ENCODE peak calls at places on chromosomes 13 and 19, in seven cellular contexts. One of them, this sample, is unnamed.
A peak's percentile ranks its signal among the peaks of the same experiment; 100 is the strongest.

GRCh38 chr13:51912091-51912490 is 50.3 kb downstream of the CCDC70 start:
- DNase-seq in iPS DF 6.9: no peak
- DNase-seq in SK-N-SH: no peak
- DNase-seq in CD8-positive, alpha-beta T cell: no peak
- DNase-seq in HepG2: no peak
- DNase-seq in thoracic aorta: no peak
- DNase-seq in upper lobe of right lung: no peak
- DNase-seq in this sample: no peak

GRCh38 chr13:93900735-93901134 is 578.7 kb downstream of the DCT start:
- DNase-seq in thoracic aorta: no peak
- DNase-seq in upper lobe of right lung: no peak
- DNase-seq in iPS DF 6.9: no peak
- DNase-seq in CD8-positive, alpha-beta T cell: no peak
- DNase-seq in HepG2: no peak
- DNase-seq in SK-N-SH: no peak
- DNase-seq in this sample: no peak

GRCh38 chr19:13888281-13888680 is 11.3 kb downstream of the NANOS3 start:
- DNase-seq in SK-N-SH: no peak
- DNase-seq in thoracic aorta: no peak
- DNase-seq in upper lobe of right lung: no peak
- DNase-seq in iPS DF 6.9: no peak
- DNase-seq in HepG2: no peak
- DNase-seq in CD8-positive, alpha-beta T cell: no peak
- DNase-seq in this sample: no peak

GRCh38 chr13:78660130-78660857 is 1.3 kb upstream of the OBI1 start:
- DNase-seq in upper lobe of right lung: no peak
- DNase-seq in SK-N-SH: peak; percentile 47
- DNase-seq in HepG2: peak; percentile 25
- DNase-seq in iPS DF 6.9: no peak
- DNase-seq in CD8-positive, alpha-beta T cell: no peak
- DNase-seq in thoracic aorta: no peak
- DNase-seq in this sample: no peak

GRCh38 chr13:26785845-26786630 is 25.5 kb upstream of the GPR12 start:
- DNase-seq in iPS DF 6.9: peak; percentile 35
- DNase-seq in CD8-positive, alpha-beta T cell: peak; percentile 34
- DNase-seq in thoracic aorta: no peak
- DNase-seq in HepG2: no peak
- DNase-seq in upper lobe of right lung: no peak
- DNase-seq in SK-N-SH: no peak
- DNase-seq in this sample: peak; percentile 37

GRCh38 chr13:26046639-26047038 is 5.2 kb downstream of the SHISA2 start:
- DNase-seq in thoracic aorta: no peak
- DNase-seq in CD8-positive, alpha-beta T cell: no peak
- DNase-seq in SK-N-SH: no peak
- DNase-seq in upper lobe of right lung: no peak
- DNase-seq in iPS DF 6.9: no peak
- DNase-seq in HepG2: no peak
- DNase-seq in this sample: no peak

GRCh38 chr13:50365683-50366391 is 350.6 kb downstream of the KCNRG start:
- DNase-seq in iPS DF 6.9: no peak
- DNase-seq in HepG2: peak; percentile 61
- DNase-seq in thoracic aorta: no peak
- DNase-seq in upper lobe of right lung: no peak
- DNase-seq in CD8-positive, alpha-beta T cell: no peak
- DNase-seq in SK-N-SH: no peak
- DNase-seq in this sample: peak; percentile 58

GRCh38 chr19:10206226-10206873 is 11.6 kb upstream of the DNMT1 start:
- DNase-seq in SK-N-SH: no peak
- DNase-seq in thoracic aorta: no peak
- DNase-seq in iPS DF 6.9: no peak
- DNase-seq in HepG2: peak; percentile 45
- DNase-seq in CD8-positive, alpha-beta T cell: no peak
- DNase-seq in upper lobe of right lung: peak; percentile 78
- DNase-seq in this sample: no peak

GRCh38 chr13:41054212-41054877 is 7.0 kb upstream of the WBP4 start:
- DNase-seq in iPS DF 6.9: no peak
- DNase-seq in CD8-positive, alpha-beta T cell: no peak
- DNase-seq in HepG2: peak; percentile 53
- DNase-seq in SK-N-SH: peak; percentile 41
- DNase-seq in upper lobe of right lung: no peak
- DNase-seq in thoracic aorta: no peak
- DNase-seq in this sample: peak; percentile 55

GRCh38 chr13:99176309-99177276 is 24.1 kb upstream of the UBAC2 start:
- DNase-seq in HepG2: peak; percentile 58
- DNase-seq in thoracic aorta: no peak
- DNase-seq in iPS DF 6.9: peak; percentile 86
- DNase-seq in CD8-positive, alpha-beta T cell: peak; percentile 72
- DNase-seq in upper lobe of right lung: peak; percentile 79
- DNase-seq in SK-N-SH: peak; percentile 85
- DNase-seq in this sample: peak; percentile 91

GRCh38 chr13:59409211-59409610 is 754.5 kb downstream of the DIAPH3 start:
- DNase-seq in CD8-positive, alpha-beta T cell: no peak
- DNase-seq in SK-N-SH: no peak
- DNase-seq in iPS DF 6.9: no peak
- DNase-seq in thoracic aorta: no peak
- DNase-seq in HepG2: no peak
- DNase-seq in upper lobe of right lung: no peak
- DNase-seq in this sample: peak; percentile 43

GRCh38 chr13:21033224-21033855 is 28.0 kb downstream of the LATS2 start:
- DNase-seq in thoracic aorta: no peak
- DNase-seq in HepG2: no peak
- DNase-seq in iPS DF 6.9: no peak
- DNase-seq in CD8-positive, alpha-beta T cell: no peak
- DNase-seq in SK-N-SH: no peak
- DNase-seq in upper lobe of right lung: no peak
- DNase-seq in this sample: no peak

GRCh38 chr19:38734426-38735256 is 9.6 kb downstream of the CAPN12 start:
- DNase-seq in CD8-positive, alpha-beta T cell: no peak
- DNase-seq in upper lobe of right lung: peak; percentile 68
- DNase-seq in HepG2: no peak
- DNase-seq in thoracic aorta: no peak
- DNase-seq in iPS DF 6.9: no peak
- DNase-seq in SK-N-SH: no peak
- DNase-seq in this sample: no peak

GRCh38 chr13:26184791-26185250 is 37.3 kb downstream of the RNF6 start:
- DNase-seq in upper lobe of right lung: no peak
- DNase-seq in CD8-positive, alpha-beta T cell: peak; percentile 59
- DNase-seq in iPS DF 6.9: peak; percentile 22
- DNase-seq in HepG2: peak; percentile 72
- DNase-seq in thoracic aorta: no peak
- DNase-seq in SK-N-SH: peak; percentile 70
- DNase-seq in this sample: peak; percentile 65

GRCh38 chr13:33280923-33281322 is 4.6 kb downstream of the STARD13 start:
- DNase-seq in CD8-positive, alpha-beta T cell: no peak
- DNase-seq in upper lobe of right lung: no peak
- DNase-seq in iPS DF 6.9: no peak
- DNase-seq in thoracic aorta: no peak
- DNase-seq in HepG2: no peak
- DNase-seq in SK-N-SH: no peak
- DNase-seq in this sample: no peak

GRCh38 chr19:45682908-45683307 is 8.8 kb downstream of the SNRPD2 start:
- DNase-seq in SK-N-SH: no peak
- DNase-seq in thoracic aorta: no peak
- DNase-seq in iPS DF 6.9: no peak
- DNase-seq in CD8-positive, alpha-beta T cell: no peak
- DNase-seq in HepG2: no peak
- DNase-seq in upper lobe of right lung: no peak
- DNase-seq in this sample: no peak

GRCh38 chr19:45682117-45682516 is 9.6 kb downstream of the SNRPD2 start:
- DNase-seq in CD8-positive, alpha-beta T cell: no peak
- DNase-seq in iPS DF 6.9: no peak
- DNase-seq in upper lobe of right lung: no peak
- DNase-seq in SK-N-SH: no peak
- DNase-seq in HepG2: no peak
- DNase-seq in thoracic aorta: no peak
- DNase-seq in this sample: no peak

GRCh38 chr19:45681391-45682015 is 10.2 kb downstream of the SNRPD2 start:
- DNase-seq in thoracic aorta: peak; percentile 41
- DNase-seq in CD8-positive, alpha-beta T cell: peak; percentile 79
- DNase-seq in SK-N-SH: peak; percentile 91
- DNase-seq in iPS DF 6.9: no peak
- DNase-seq in HepG2: peak; percentile 63
- DNase-seq in upper lobe of right lung: peak; percentile 93
- DNase-seq in this sample: peak; percentile 74

GRCh38 chr19:45676851-45677263 is 8.8 kb downstream of the GIPR start:
- DNase-seq in HepG2: no peak
- DNase-seq in thoracic aorta: no peak
- DNase-seq in SK-N-SH: no peak
- DNase-seq in CD8-positive, alpha-beta T cell: peak; percentile 39
- DNase-seq in upper lobe of right lung: peak; percentile 78
- DNase-seq in iPS DF 6.9: no peak
- DNase-seq in this sample: no peak

GRCh38 chr19:45677351-45678230 is 9.6 kb downstream of the GIPR start:
- DNase-seq in SK-N-SH: peak; percentile 96
- DNase-seq in HepG2: peak; percentile 94
- DNase-seq in upper lobe of right lung: peak; percentile 95
- DNase-seq in CD8-positive, alpha-beta T cell: peak; percentile 60
- DNase-seq in thoracic aorta: no peak
- DNase-seq in iPS DF 6.9: peak; percentile 99
- DNase-seq in this sample: peak; percentile 48
- H3K4me3 ChIP-seq in SK-N-SH: peak overlapping the region; percentile 43
- H3K4me3 ChIP-seq in HepG2: peak overlapping the region; percentile 55
- H3K4me3 ChIP-seq in upper lobe of right lung: peak overlapping the region; percentile 47
- H3K4me3 ChIP-seq in CD8-positive, alpha-beta T cell: peak overlapping the region; percentile 52
- H3K4me3 ChIP-seq in thoracic aorta: peak overlapping the region; percentile 43
- H3K4me3 ChIP-seq in iPS DF 6.9: peak overlapping the region; percentile 51
- H3K4me3 ChIP-seq in this sample: no peak overlapping the region

GRCh38 chr19:4067396-4068057 is 828 bp upstream of the ZBTB7A start:
- DNase-seq in upper lobe of right lung: peak; percentile 80
- DNase-seq in SK-N-SH: peak; percentile 84
- DNase-seq in HepG2: no peak
- DNase-seq in iPS DF 6.9: no peak
- DNase-seq in thoracic aorta: no peak
- DNase-seq in CD8-positive, alpha-beta T cell: peak; percentile 38
- DNase-seq in this sample: peak; percentile 66

GRCh38 chr19:4069331-4069959 is 2.7 kb upstream of the ZBTB7A start:
- DNase-seq in iPS DF 6.9: no peak
- DNase-seq in SK-N-SH: no peak
- DNase-seq in HepG2: no peak
- DNase-seq in CD8-positive, alpha-beta T cell: no peak
- DNase-seq in upper lobe of right lung: peak; percentile 88
- DNase-seq in thoracic aorta: no peak
- DNase-seq in this sample: no peak

GRCh38 chr19:4075373-4075772 is 8.7 kb upstream of the ZBTB7A start:
- DNase-seq in upper lobe of right lung: peak; percentile 90
- DNase-seq in thoracic aorta: no peak
- DNase-seq in HepG2: no peak
- DNase-seq in CD8-positive, alpha-beta T cell: no peak
- DNase-seq in SK-N-SH: no peak
- DNase-seq in iPS DF 6.9: no peak
- DNase-seq in this sample: no peak

GRCh38 chr19:4068058-4068966 is 1.6 kb upstream of the ZBTB7A start:
- DNase-seq in thoracic aorta: no peak
- DNase-seq in upper lobe of right lung: no peak
- DNase-seq in iPS DF 6.9: no peak
- DNase-seq in CD8-positive, alpha-beta T cell: no peak
- DNase-seq in HepG2: no peak
- DNase-seq in SK-N-SH: no peak
- DNase-seq in this sample: no peak

GRCh38 chr19:4071610-4072009 is 4.9 kb upstream of the ZBTB7A start:
- DNase-seq in HepG2: no peak
- DNase-seq in iPS DF 6.9: no peak
- DNase-seq in SK-N-SH: no peak
- DNase-seq in upper lobe of right lung: no peak
- DNase-seq in thoracic aorta: no peak
- DNase-seq in CD8-positive, alpha-beta T cell: no peak
- DNase-seq in this sample: no peak
- H3K4me1 ChIP-seq in HepG2: peaks cover 26% of the 10 kb centered on the region
- H3K4me1 ChIP-seq in iPS DF 6.9: no peaks in the 10 kb centered on the region
- H3K4me1 ChIP-seq in SK-N-SH: no peaks in the 10 kb centered on the region
- H3K4me1 ChIP-seq in upper lobe of right lung: peaks cover 17% of the 10 kb centered on the region
- H3K4me1 ChIP-seq in thoracic aorta: peaks cover 4% of the 10 kb centered on the region
- H3K4me1 ChIP-seq in CD8-positive, alpha-beta T cell: peaks cover 27% of the 10 kb centered on the region
- H3K4me1 ChIP-seq in this sample: peaks cover 6% of the 10 kb centered on the region

GRCh38 chr19:48489608-48490216 is 20.5 kb downstream of the CYTH2 start:
- DNase-seq in SK-N-SH: peak; percentile 88
- DNase-seq in CD8-positive, alpha-beta T cell: peak; percentile 72
- DNase-seq in thoracic aorta: no peak
- DNase-seq in HepG2: peak; percentile 47
- DNase-seq in upper lobe of right lung: peak; percentile 90
- DNase-seq in iPS DF 6.9: no peak
- DNase-seq in this sample: peak; percentile 65

GRCh38 chr19:48492925-48493717 is 18.5 kb downstream of the LMTK3 start:
- DNase-seq in iPS DF 6.9: peak; percentile 94
- DNase-seq in upper lobe of right lung: peak; percentile 98
- DNase-seq in CD8-positive, alpha-beta T cell: peak; percentile 68
- DNase-seq in SK-N-SH: peak; percentile 99
- DNase-seq in HepG2: peak; percentile 82
- DNase-seq in thoracic aorta: peak; percentile 87
- DNase-seq in this sample: peak; percentile 96

GRCh38 chr19:48493718-48494515 is 17.7 kb downstream of the LMTK3 start:
- DNase-seq in SK-N-SH: no peak
- DNase-seq in thoracic aorta: no peak
- DNase-seq in iPS DF 6.9: no peak
- DNase-seq in CD8-positive, alpha-beta T cell: no peak
- DNase-seq in HepG2: no peak
- DNase-seq in upper lobe of right lung: no peak
- DNase-seq in this sample: no peak

GRCh38 chr19:48491793-48492123 is 19.9 kb downstream of the LMTK3 start:
- DNase-seq in iPS DF 6.9: peak; percentile 88
- DNase-seq in HepG2: no peak
- DNase-seq in CD8-positive, alpha-beta T cell: no peak
- DNase-seq in upper lobe of right lung: no peak
- DNase-seq in SK-N-SH: no peak
- DNase-seq in thoracic aorta: no peak
- DNase-seq in this sample: peak; percentile 48

GRCh38 chr19:48490980-48491792 is 20.4 kb downstream of the LMTK3 start:
- DNase-seq in iPS DF 6.9: no peak
- DNase-seq in CD8-positive, alpha-beta T cell: peak; percentile 42
- DNase-seq in thoracic aorta: no peak
- DNase-seq in SK-N-SH: peak; percentile 82
- DNase-seq in HepG2: no peak
- DNase-seq in upper lobe of right lung: peak; percentile 79
- DNase-seq in this sample: peak; percentile 78
- H3K4me3 ChIP-seq in iPS DF 6.9: peak overlapping the region; percentile 22
- H3K4me3 ChIP-seq in CD8-positive, alpha-beta T cell: peak overlapping the region; percentile 16
- H3K4me3 ChIP-seq in thoracic aorta: no peak overlapping the region
- H3K4me3 ChIP-seq in SK-N-SH: no peak overlapping the region
- H3K4me3 ChIP-seq in HepG2: no peak overlapping the region
- H3K4me3 ChIP-seq in upper lobe of right lung: no peak overlapping the region
- H3K4me3 ChIP-seq in this sample: peak overlapping the region; percentile 22

DNA sequence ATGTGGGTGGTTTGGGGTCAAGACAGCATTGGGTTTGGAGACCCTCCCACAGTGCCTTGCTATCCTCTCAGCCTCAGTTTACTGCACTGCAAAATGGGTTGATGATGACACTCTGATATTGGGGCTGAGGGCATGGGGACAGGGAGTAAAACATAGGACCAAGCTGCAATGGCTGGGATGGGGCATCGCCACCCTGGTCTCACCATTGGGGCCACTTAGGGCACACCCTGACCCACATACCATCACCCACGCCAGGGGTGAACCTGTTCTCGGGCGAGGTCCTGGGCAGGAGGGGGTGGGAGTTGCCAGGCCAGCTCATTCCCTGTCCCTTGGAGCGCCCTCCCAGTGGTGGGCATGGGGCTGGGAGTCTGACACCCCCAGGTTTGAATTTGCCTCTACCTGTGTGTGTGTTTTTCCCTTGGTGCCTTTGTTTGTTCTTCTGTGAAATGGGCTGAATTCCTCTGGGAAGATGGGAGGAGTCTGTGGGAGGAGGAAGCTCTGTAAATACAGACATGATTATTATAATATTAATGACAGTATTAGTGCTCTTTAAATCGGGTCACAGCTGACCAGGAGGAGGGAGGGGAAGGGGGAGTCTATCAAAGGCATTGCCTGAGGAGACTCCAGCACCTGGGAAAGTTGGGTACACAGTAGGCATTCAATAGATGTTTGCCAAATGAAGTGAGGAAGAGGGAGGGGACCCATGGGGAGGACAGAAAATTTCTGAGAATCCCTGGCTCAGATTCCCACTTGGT is 2.2 kb upstream of the FCHO1 start:
- DNase-seq in CD8-positive, alpha-beta T cell: no peak
- DNase-seq in upper lobe of right lung: no peak
- DNase-seq in thoracic aorta: no peak
- DNase-seq in HepG2: no peak
- DNase-seq in SK-N-SH: no peak
- DNase-seq in iPS DF 6.9: no peak
- DNase-seq in this sample: no peak
- H3K4me1 ChIP-seq in CD8-positive, alpha-beta T cell: peaks cover 54% of the 10 kb centered on the region
- H3K4me1 ChIP-seq in upper lobe of right lung: peaks cover 11% of the 10 kb centered on the region
- H3K4me1 ChIP-seq in thoracic aorta: no peaks in the 10 kb centered on the region
- H3K4me1 ChIP-seq in HepG2: peaks cover 60% of the 10 kb centered on the region
- H3K4me1 ChIP-seq in SK-N-SH: no peaks in the 10 kb centered on the region
- H3K4me1 ChIP-seq in iPS DF 6.9: no peaks in the 10 kb centered on the region
- H3K4me1 ChIP-seq in this sample: no peaks in the 10 kb centered on the region

This sample was measured in HAP-1.